ENCODE peak calls at places on chromosomes 2 and 18, in four cellular contexts. One of them, this sample, is unnamed.
A peak's percentile ranks its signal among the peaks of the same experiment; 100 is the strongest.

GRCh38 chr2:230908595-230909191 is 16.3 kb downstream of the GPR55 start:
- DNase-seq in activated T-cell treated with anti-CD3 and anti-CD28 coated beads, Interleukin-2, amount 50 U/mL, for 72 hours: peak; percentile 68
- DNase-seq in PC-9: peak; percentile 71
- DNase-seq in activated naive CD4-positive, alpha-beta T cell treated with anti-CD3 and anti-CD28 coated beads for 36 hours: peak; percentile 80
- DNase-seq in this sample: peak; percentile 82

GRCh38 chr2:42787424-42787787 is 5.0 kb downstream of the HAAO start:
- DNase-seq in activated T-cell treated with anti-CD3 and anti-CD28 coated beads, Interleukin-2, amount 50 U/mL, for 72 hours: no peak
- DNase-seq in PC-9: no peak
- DNase-seq in activated naive CD4-positive, alpha-beta T cell treated with anti-CD3 and anti-CD28 coated beads for 36 hours: no peak
- DNase-seq in this sample: no peak

GRCh38 chr2:102489646-102490045 is 16.6 kb downstream of the SLC9A4 start:
- DNase-seq in PC-9: no peak
- DNase-seq in activated naive CD4-positive, alpha-beta T cell treated with anti-CD3 and anti-CD28 coated beads for 36 hours: no peak
- DNase-seq in activated T-cell treated with anti-CD3 and anti-CD28 coated beads, Interleukin-2, amount 50 U/mL, for 72 hours: no peak
- DNase-seq in this sample: peak; percentile 11

GRCh38 chr18:59810183-59810582 is 89.6 kb upstream of the PMAIP1 start:
- DNase-seq in activated T-cell treated with anti-CD3 and anti-CD28 coated beads, Interleukin-2, amount 50 U/mL, for 72 hours: no peak
- DNase-seq in activated naive CD4-positive, alpha-beta T cell treated with anti-CD3 and anti-CD28 coated beads for 36 hours: no peak
- DNase-seq in PC-9: no peak
- DNase-seq in this sample: no peak

GRCh38 chr2:136527560-136527959 is 237.8 kb upstream of the THSD7B start:
- DNase-seq in activated T-cell treated with anti-CD3 and anti-CD28 coated beads, Interleukin-2, amount 50 U/mL, for 72 hours: peak; percentile 2
- DNase-seq in activated naive CD4-positive, alpha-beta T cell treated with anti-CD3 and anti-CD28 coated beads for 36 hours: peak; percentile 23
- DNase-seq in PC-9: no peak
- DNase-seq in this sample: peak; percentile 3

GRCh38 chr2:46294185-46294836 is 2.9 kb upstream of the EPAS1 start:
- DNase-seq in activated naive CD4-positive, alpha-beta T cell treated with anti-CD3 and anti-CD28 coated beads for 36 hours: peak; percentile 65
- DNase-seq in activated T-cell treated with anti-CD3 and anti-CD28 coated beads, Interleukin-2, amount 50 U/mL, for 72 hours: peak; percentile 59
- DNase-seq in PC-9: peak; percentile 41
- DNase-seq in this sample: peak; percentile 54

GRCh38 chr2:33363599-33364300 is 112.7 kb upstream of the RASGRP3 start:
- DNase-seq in activated T-cell treated with anti-CD3 and anti-CD28 coated beads, Interleukin-2, amount 50 U/mL, for 72 hours: no peak
- DNase-seq in activated naive CD4-positive, alpha-beta T cell treated with anti-CD3 and anti-CD28 coated beads for 36 hours: no peak
- DNase-seq in PC-9: no peak
- DNase-seq in this sample: no peak

GRCh38 chr2:11875481-11875880 is 129.0 kb downstream of the LPIN1 start:
- DNase-seq in activated T-cell treated with anti-CD3 and anti-CD28 coated beads, Interleukin-2, amount 50 U/mL, for 72 hours: no peak
- DNase-seq in activated naive CD4-positive, alpha-beta T cell treated with anti-CD3 and anti-CD28 coated beads for 36 hours: no peak
- DNase-seq in PC-9: no peak
- DNase-seq in this sample: no peak

GRCh38 chr2:236749346-236749745 is 179.7 kb downstream of the ACKR3 start:
- DNase-seq in activated T-cell treated with anti-CD3 and anti-CD28 coated beads, Interleukin-2, amount 50 U/mL, for 72 hours: no peak
- DNase-seq in PC-9: peak; percentile 59
- DNase-seq in activated naive CD4-positive, alpha-beta T cell treated with anti-CD3 and anti-CD28 coated beads for 36 hours: no peak
- DNase-seq in this sample: no peak

GRCh38 chr18:63832470-63832869 is 55.0 kb upstream of the SERPINB2 start:
- DNase-seq in PC-9: no peak
- DNase-seq in activated T-cell treated with anti-CD3 and anti-CD28 coated beads, Interleukin-2, amount 50 U/mL, for 72 hours: no peak
- DNase-seq in activated naive CD4-positive, alpha-beta T cell treated with anti-CD3 and anti-CD28 coated beads for 36 hours: no peak
- DNase-seq in this sample: no peak

This sample was measured in activated CD8-positive, alpha-beta T cell treated with anti-CD3 and anti-CD28 coated beads for 36 hours.